ENCODE peak calls at places on chromosomes 5 and 9, in eight cellular contexts. R is neural crest cell, Y is psoas muscle, N is PC-3, J is ovary, W is mesothelial cell of epicardium, C is nephron progenitor cell, A is GM10248. L is an unnamed sample.

GRCh38 chr5:131226899-131227298 is 37.0 kb upstream of the CDC42SE2 start:
- DNase-seq in R (no peak), Y (no peak), N (no peak), J (no peak), W (no peak), C (no peak), A (no peak), L (no peak)

GRCh38 chr5:17443333-17444125 is 54.5 kb upstream of the TAF11L2 start:
- DNase-seq in R (no peak), Y (no peak), N (no peak), J (no peak), W (no peak), C (no peak), A (no peak), L (no peak)

GRCh38 chr5:99747342-99747741 is 787.8 kb upstream of the FAM174A start:
- DNase-seq in R (no peak), Y (no peak), N (no peak), J (no peak), W (no peak), C (no peak), A (no peak), L (no peak)

GRCh38 chr5:90434116-90434714 is 24.7 kb upstream of the CETN3 start:
- DNase-seq in R (peak), Y (no peak), N (peak), J (peak), W (no peak), C (peak), A (no peak), L (no peak)

GRCh38 chr5:97915101-97915500 is 732.1 kb upstream of the RIOK2 start:
- DNase-seq in R (no peak), Y (no peak), N (no peak), J (no peak), W (no peak), C (no peak), A (no peak), L (no peak)

GRCh38 chr5:124536333-124536732 is 210.1 kb downstream of the ZNF608 start:
- DNase-seq in R (no peak), Y (no peak), N (no peak), J (no peak), W (no peak), C (no peak), A (no peak), L (no peak)

GRCh38 chr5:165328856-165329255 is 1823.4 kb downstream of the MAT2B start:
- DNase-seq in R (no peak), Y (no peak), N (no peak), J (no peak), W (no peak), C (no peak), A (no peak), L (no peak)

GRCh38 chr5:132704875-132705274 is 31.1 kb downstream of the IL4 start:
- DNase-seq in R (no peak), Y (no peak), N (peak), J (no peak), W (no peak), C (no peak), A (no peak), L (no peak)

GRCh38 chr5:170752257-170753215 is 31.0 kb upstream of the GABRP start:
- DNase-seq in R (no peak), Y (no peak), N (no peak), J (no peak), W (no peak), C (no peak), A (no peak), L (no peak)

GRCh38 chr9:134365791-134366222 is 39.6 kb downstream of the RXRA start:
- DNase-seq in R (no peak), Y (peak), N (no peak), J (peak), W (no peak), C (peak), A (no peak), L (no peak)

GRCh38 chr5:136364307-136364706 is 1.0 kb downstream of the TRPC7 start:
- DNase-seq in R (no peak), Y (no peak), N (peak), J (no peak), W (no peak), C (no peak), A (no peak), L (no peak)

GRCh38 chr9:70170151-70170795 is 88.5 kb upstream of the SMC5 start:
- DNase-seq in R (no peak), Y (no peak), N (no peak), J (no peak), W (peak), C (peak), A (no peak), L (no peak)

GRCh38 chr9:91886433-91887031 is 63.5 kb downstream of the ROR2 start:
- DNase-seq in R (no peak), Y (no peak), N (no peak), J (no peak), W (no peak), C (peak), A (no peak), L (no peak)

GRCh38 chr9:130118841-130119520 is 53.2 kb upstream of the NCS1 start:
- DNase-seq in R (no peak), Y (no peak), N (no peak), J (no peak), W (no peak), C (no peak), A (no peak), L (no peak)

GRCh38 chr5:43947870-43948269 is 344.9 kb downstream of the NNT start:
- DNase-seq in R (no peak), Y (no peak), N (no peak), J (no peak), W (no peak), C (no peak), A (no peak), L (no peak)

GRCh38 chr5:1293416-1293996 is 1.4 kb downstream of the TERT start:
- DNase-seq in R (no peak), Y (no peak), N (no peak), J (no peak), W (peak), C (no peak), A (no peak), L (no peak)

GRCh38 chr9:17824927-17825659 is 246.2 kb downstream of the SH3GL2 start:
- DNase-seq in R (no peak), Y (no peak), N (no peak), J (no peak), W (no peak), C (no peak), A (no peak), L (no peak)
- TF ChIP-seq CTCF in R (no peak), Y (no peak), N (no peak), J (no peak), W (no peak), C (no peak), A (no peak), L (no peak)

GRCh38 chr5:150164640-150165039 is 1.9 kb upstream of the CDX1 start:
- DNase-seq in R (no peak), Y (peak), N (no peak), J (no peak), W (no peak), C (no peak), A (no peak), L (no peak)

GRCh38 chr5:150164211-150164610 is 2.4 kb upstream of the CDX1 start:
- DNase-seq in R (no peak), Y (no peak), N (no peak), J (no peak), W (no peak), C (no peak), A (no peak), L (no peak)

GRCh38 chr5:150163035-150163434 is 3.5 kb upstream of the CDX1 start:
- DNase-seq in R (no peak), Y (no peak), N (no peak), J (no peak), W (no peak), C (no peak), A (no peak), L (no peak)

GRCh38 chr5:150162142-150162513 is 4.5 kb upstream of the CDX1 start:
- DNase-seq in R (no peak), Y (no peak), N (no peak), J (no peak), W (no peak), C (no peak), A (no peak), L (no peak)

DNA sequence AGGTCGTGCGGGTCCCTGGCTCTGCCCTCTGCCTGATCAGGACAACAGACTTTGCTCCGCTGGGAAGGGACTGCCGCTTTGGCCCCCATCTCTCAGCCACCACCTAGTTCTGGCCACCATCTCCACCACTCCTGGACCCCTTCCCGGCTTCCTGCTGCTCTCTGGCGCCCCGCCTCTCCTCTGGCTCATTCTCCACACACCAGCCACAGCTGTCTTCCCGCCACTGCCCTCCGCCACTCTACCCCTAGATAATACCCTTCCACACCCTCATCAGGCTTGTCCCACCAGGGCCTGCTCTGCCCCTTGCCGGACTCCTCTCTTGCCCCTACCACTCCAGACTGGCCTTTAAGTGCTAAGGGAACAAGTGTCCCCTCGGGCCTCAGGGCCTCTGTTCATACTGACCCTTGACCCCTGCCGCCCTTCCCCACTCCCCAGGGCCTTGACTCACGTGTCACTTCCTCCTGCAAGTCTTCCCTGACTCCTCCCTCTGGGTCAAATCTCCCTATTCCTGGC is 3.0 kb upstream of the CDX1 start:
- DNase-seq in R (peak), Y (peak), N (no peak), J (peak), W (no peak), C (peak), A (no peak), L (no peak)
- TF ChIP-seq CTCF in R (no peak), Y (no peak), N (no peak), J (no peak), W (no peak), C (no peak), A (no peak), L (no peak)

DNA sequence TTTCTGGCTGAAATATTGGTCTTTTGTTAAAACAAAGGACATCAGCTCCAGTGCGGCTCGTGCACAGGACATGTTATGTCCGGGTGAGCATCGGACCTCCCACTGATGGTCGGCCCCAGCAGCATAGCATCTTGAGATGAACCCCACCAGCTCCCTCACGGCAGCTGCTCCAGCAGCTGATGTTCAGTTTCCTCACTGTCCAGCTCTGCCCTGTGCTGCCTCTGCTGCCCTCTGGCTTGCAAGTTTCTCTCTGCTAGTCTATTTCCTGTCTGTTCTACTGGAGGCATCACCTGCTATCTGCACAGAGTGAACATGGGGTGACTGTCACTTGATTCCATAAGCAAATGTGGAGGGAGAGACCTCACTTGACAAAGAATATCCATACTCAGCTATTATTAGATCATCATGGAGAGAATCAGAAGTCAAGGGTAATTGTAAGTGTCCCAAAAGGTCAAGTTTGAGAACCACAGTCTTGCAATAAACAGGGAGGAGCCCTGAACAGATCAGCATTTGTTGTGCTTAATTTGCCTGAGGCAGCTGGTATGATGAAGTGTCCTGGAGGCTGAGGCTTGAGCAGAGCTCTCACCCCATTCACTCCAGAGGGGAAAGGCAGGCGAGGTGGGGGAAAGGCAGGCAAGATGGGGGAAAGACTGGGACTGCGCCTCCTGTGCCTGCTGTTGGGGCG is 702.8 kb downstream of the SEMA5A start:
- DNase-seq in R (no peak), Y (no peak), N (peak), J (no peak), W (no peak), C (no peak), A (no peak), L (no peak)
- TF ChIP-seq CTCF in R (peak), Y (no peak), N (peak), J (no peak), W (no peak), C (no peak), A (no peak), L (peak)

GRCh38 chr9:89919171-89919681 is 314.4 kb downstream of the GADD45G start:
- DNase-seq in R (no peak), Y (no peak), N (no peak), J (no peak), W (no peak), C (no peak), A (peak), L (no peak)
- TF ChIP-seq CTCF in R (no peak), Y (peak), N (no peak), J (no peak), W (no peak), C (no peak), A (peak), L (peak)

GRCh38 chr9:89869774-89870173 is 265.0 kb downstream of the GADD45G start:
- DNase-seq in R (no peak), Y (no peak), N (no peak), J (no peak), W (no peak), C (no peak), A (no peak), L (no peak)
- TF ChIP-seq CTCF in R (no peak), Y (no peak), N (no peak), J (no peak), W (no peak), C (no peak), A (no peak), L (no peak)

DNA sequence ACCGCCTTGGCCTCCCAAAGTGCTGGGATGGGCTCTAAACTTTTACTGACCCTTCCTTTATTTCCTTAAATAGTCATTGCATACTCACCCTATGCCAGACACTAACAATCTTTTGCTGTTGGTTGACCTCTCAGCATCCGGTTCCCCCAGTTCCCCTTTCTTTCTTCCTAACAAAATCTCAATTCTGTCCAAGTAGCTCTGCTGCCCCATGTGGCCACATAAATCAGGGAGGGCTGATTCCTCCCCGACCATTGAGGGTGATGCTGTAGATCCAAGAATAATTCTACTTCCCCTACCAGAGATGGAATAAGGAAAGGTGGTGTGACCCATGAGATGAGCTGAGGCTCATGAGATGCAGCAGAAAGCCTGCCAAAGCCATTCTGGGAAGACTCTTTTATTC is 315.3 kb upstream of the MSX2 start:
- DNase-seq in R (no peak), Y (no peak), N (peak), J (no peak), W (no peak), C (no peak), A (no peak), L (no peak)
- TF ChIP-seq CTCF in R (peak), Y (no peak), N (peak), J (no peak), W (no peak), C (no peak), A (no peak), L (peak)

GRCh38 chr5:77144837-77145139 is 57.7 kb upstream of the ZBED3 start:
- DNase-seq in R (no peak), Y (no peak), N (no peak), J (no peak), W (no peak), C (no peak), A (no peak), L (no peak)
- TF ChIP-seq CTCF in R (peak), Y (no peak), N (no peak), J (no peak), W (no peak), C (no peak), A (no peak), L (peak)

GRCh38 chr9:131873891-131874440 is 134.1 kb upstream of the RAPGEF1 start:
- DNase-seq in R (no peak), Y (no peak), N (no peak), J (no peak), W (no peak), C (no peak), A (no peak), L (no peak)

GRCh38 chr9:131872702-131873101 is 132.8 kb upstream of the RAPGEF1 start:
- DNase-seq in R (no peak), Y (no peak), N (no peak), J (no peak), W (no peak), C (no peak), A (no peak), L (no peak)

GRCh38 chr9:131873361-131873760 is 133.5 kb upstream of the RAPGEF1 start:
- DNase-seq in R (no peak), Y (no peak), N (no peak), J (no peak), W (no peak), C (no peak), A (no peak), L (no peak)

GRCh38 chr9:131870156-131870555 is 130.3 kb upstream of the RAPGEF1 start:
- DNase-seq in R (no peak), Y (no peak), N (no peak), J (no peak), W (no peak), C (no peak), A (no peak), L (no peak)

GRCh38 chr9:131872006-131872405 is 132.1 kb upstream of the RAPGEF1 start:
- DNase-seq in R (no peak), Y (no peak), N (no peak), J (no peak), W (no peak), C (no peak), A (no peak), L (no peak)
- TF ChIP-seq CTCF in R (no peak), Y (no peak), N (peak), J (no peak), W (peak), C (peak), A (no peak), L (peak)

GRCh38 chr5:73204302-73204701 is 31.3 kb downstream of the TMEM174 start:
- DNase-seq in R (no peak), Y (no peak), N (no peak), J (no peak), W (no peak), C (no peak), A (no peak), L (no peak)

GRCh38 chr5:73199671-73200070 is 26.7 kb downstream of the TMEM174 start:
- DNase-seq in R (no peak), Y (no peak), N (no peak), J (no peak), W (no peak), C (no peak), A (no peak), L (no peak)

GRCh38 chr5:73204733-73205132 is 31.7 kb downstream of the TMEM174 start:
- DNase-seq in R (no peak), Y (no peak), N (no peak), J (no peak), W (no peak), C (no peak), A (no peak), L (no peak)

GRCh38 chr5:73198833-73199592 is 26.0 kb downstream of the TMEM174 start:
- DNase-seq in R (no peak), Y (no peak), N (no peak), J (no peak), W (no peak), C (no peak), A (no peak), L (no peak)

GRCh38 chr5:73201547-73202513 is 28.8 kb downstream of the TMEM174 start:
- DNase-seq in R (peak), Y (peak), N (peak), J (peak), W (peak), C (peak), A (peak), L (peak)
- TF ChIP-seq CTCF in R (peak), Y (peak), N (peak), J (peak), W (peak), C (peak), A (peak), L (peak)

L was measured in type B pancreatic cell.